ENCODE peak calls at places on chromosomes 7 and 10, in ten cellular contexts. U, E, W, R, S, J, H, L, K and M are unnamed samples.

GRCh38 chr7:73879977-73880681 is 19.2 kb downstream of the TMEM270 start:
- DNase-seq in U (no peak), E (no peak), W (no peak), R (no peak), S (no peak), J (no peak), H (no peak), L (no peak), K (no peak), M (no peak)

GRCh38 chr10:70832236-70832635 is 16.5 kb downstream of the SGPL1 start:
- DNase-seq in U (no peak), E (no peak), W (peak; percentile 27), R (no peak), S (no peak), J (no peak), H (no peak), L (no peak), K (no peak), M (no peak)

GRCh38 chr7:139842414-139843210 is 13.5 kb downstream of the TBXAS1 start:
- DNase-seq in U (no peak), E (no peak), W (peak; percentile 45), R (no peak), S (no peak), J (peak; percentile 53), H (no peak), L (peak; percentile 8), K (no peak), M (peak; percentile 7)

GRCh38 chr10:119537953-119538630 is 4.4 kb downstream of the RGS10 start:
- DNase-seq in U (no peak), E (no peak), W (no peak), R (no peak), S (no peak), J (no peak), H (no peak), L (no peak), K (no peak), M (no peak)

GRCh38 chr10:3892440-3893101 is 107.6 kb upstream of the KLF6 start:
- DNase-seq in U (no peak), E (no peak), W (peak; percentile 55), R (no peak), S (no peak), J (peak; percentile 73), H (no peak), L (no peak), K (no peak), M (peak; percentile 85)

GRCh38 chr10:1870491-1870890 is 133.2 kb upstream of the ADARB2 start:
- DNase-seq in U (no peak), E (no peak), W (no peak), R (no peak), S (no peak), J (no peak), H (no peak), L (no peak), K (no peak), M (no peak)

GRCh38 chr7:44163591-44163990 is 22.5 kb upstream of the MYL7 start:
- DNase-seq in U (no peak), E (peak; percentile 95), W (peak; percentile 74), R (no peak), S (no peak), J (peak; percentile 79), H (no peak), L (peak; percentile 90), K (peak; percentile 88), M (peak; percentile 76)

GRCh38 chr7:40223451-40224112 is 88.8 kb downstream of the SUGCT start:
- DNase-seq in U (no peak), E (no peak), W (peak; percentile 45), R (no peak), S (no peak), J (peak; percentile 45), H (no peak), L (no peak), K (no peak), M (peak; percentile 2)

GRCh38 chr10:48465860-48466521 is 138.9 kb downstream of the ARHGAP22 start:
- DNase-seq in U (no peak), E (no peak), W (no peak), R (no peak), S (no peak), J (no peak), H (no peak), L (no peak), K (peak; percentile 39), M (peak; percentile 7)

GRCh38 chr10:84607044-84607443 is 278.7 kb downstream of the CCSER2 start:
- DNase-seq in U (no peak), E (no peak), W (no peak), R (no peak), S (no peak), J (no peak), H (no peak), L (no peak), K (no peak), M (no peak)

GRCh38 chr10:88195841-88196240 is 332.4 kb downstream of the PTEN start:
- DNase-seq in U (no peak), E (no peak), W (no peak), R (no peak), S (no peak), J (no peak), H (no peak), L (no peak), K (no peak), M (no peak)

GRCh38 chr10:59907537-59907917 is 1.2 kb upstream of the CCDC6 start:
- DNase-seq in U (no peak), E (no peak), W (no peak), R (no peak), S (no peak), J (no peak), H (no peak), L (no peak), K (no peak), M (no peak)

GRCh38 chr10:132247943-132248342 is 59.8 kb downstream of the STK32C start:
- DNase-seq in U (no peak), E (no peak), W (no peak), R (no peak), S (no peak), J (no peak), H (no peak), L (no peak), K (no peak), M (no peak)

GRCh38 chr7:127504715-127505114 is 80.7 kb downstream of the GCC1 start:
- DNase-seq in U (peak; percentile 67), E (no peak), W (peak; percentile 17), R (peak; percentile 10), S (no peak), J (peak; percentile 18), H (no peak), L (peak; percentile 15), K (no peak), M (peak; percentile 4)